ENCODE peak calls at places on chromosomes 1 and 21, in four cellular contexts. One of them, this sample, is unnamed.
A peak's percentile ranks its signal among the peaks of the same experiment; 100 is the strongest.

GRCh38 chr1:226640288-226640687 is 91.7 kb downstream of the STUM start:
- DNase-seq in mesenchymal stem cell: no peak
- DNase-seq in IMR-90: no peak
- DNase-seq in H9: no peak
- DNase-seq in this sample: no peak

GRCh38 chr1:7008975-7009740 is 223.9 kb downstream of the CAMTA1 start:
- DNase-seq in mesenchymal stem cell: no peak
- DNase-seq in IMR-90: no peak
- DNase-seq in H9: no peak
- DNase-seq in this sample: no peak

GRCh38 chr1:162013289-162013688 is 10.4 kb downstream of the OLFML2B start:
- DNase-seq in H9: no peak
- DNase-seq in mesenchymal stem cell: no peak
- DNase-seq in IMR-90: no peak
- DNase-seq in this sample: no peak

GRCh38 chr1:240956020-240956419 is 344.1 kb upstream of the GREM2 start:
- DNase-seq in mesenchymal stem cell: no peak
- DNase-seq in IMR-90: no peak
- DNase-seq in H9: no peak
- DNase-seq in this sample: no peak

GRCh38 chr1:211910917-211911485 is 80.4 kb upstream of the LPGAT1 start:
- DNase-seq in IMR-90: peak; percentile 15
- DNase-seq in H9: no peak
- DNase-seq in mesenchymal stem cell: no peak
- DNase-seq in this sample: no peak

GRCh38 chr1:60745444-60745843 is 336.9 kb upstream of the NFIA start:
- DNase-seq in H9: no peak
- DNase-seq in IMR-90: no peak
- DNase-seq in mesenchymal stem cell: no peak
- DNase-seq in this sample: no peak

GRCh38 chr21:31967334-31967733 is 94.5 kb downstream of the HUNK start:
- DNase-seq in IMR-90: no peak
- DNase-seq in mesenchymal stem cell: no peak
- DNase-seq in H9: no peak
- DNase-seq in this sample: no peak

GRCh38 chr1:36536727-36537126 is 54.0 kb upstream of the CSF3R start:
- DNase-seq in IMR-90: no peak
- DNase-seq in mesenchymal stem cell: no peak
- DNase-seq in H9: peak; percentile 8
- DNase-seq in this sample: no peak

GRCh38 chr21:46217511-46218196 is 10.9 kb downstream of the LSS start:
- DNase-seq in mesenchymal stem cell: no peak
- DNase-seq in H9: no peak
- DNase-seq in IMR-90: no peak
- DNase-seq in this sample: no peak

GRCh38 chr1:218456449-218456848 is 111.3 kb downstream of the TGFB2 start:
- DNase-seq in mesenchymal stem cell: no peak
- DNase-seq in IMR-90: no peak
- DNase-seq in H9: no peak
- DNase-seq in this sample: no peak

GRCh38 chr1:31798433-31799195 is 17.2 kb downstream of the SPOCD1 start:
- DNase-seq in IMR-90: peak; percentile 90
- DNase-seq in H9: no peak
- DNase-seq in mesenchymal stem cell: peak; percentile 91
- DNase-seq in this sample: no peak

GRCh38 chr1:72827285-72827684 is 544.9 kb upstream of the NEGR1 start:
- DNase-seq in H9: no peak
- DNase-seq in IMR-90: no peak
- DNase-seq in mesenchymal stem cell: peak; percentile 43
- DNase-seq in this sample: peak; percentile 70

GRCh38 chr1:200367841-200368534 is 41.8 kb downstream of the ZNF281 start:
- DNase-seq in H9: no peak
- DNase-seq in mesenchymal stem cell: peak; percentile 90
- DNase-seq in IMR-90: peak; percentile 85
- DNase-seq in this sample: no peak

GRCh38 chr1:167713330-167714081 is 8.3 kb upstream of the MPZL1 start:
- DNase-seq in H9: peak; percentile 59
- DNase-seq in IMR-90: peak; percentile 24
- DNase-seq in mesenchymal stem cell: peak; percentile 54
- DNase-seq in this sample: peak; percentile 62

GRCh38 chr1:214332950-214333798 is 52.2 kb downstream of the SMYD2 start:
- DNase-seq in H9: peak; percentile 59
- DNase-seq in IMR-90: peak; percentile 65
- DNase-seq in mesenchymal stem cell: peak; percentile 79
- DNase-seq in this sample: peak; percentile 83

GRCh38 chr1:87969040-87969439 is 640.4 kb downstream of the LMO4 start:
- DNase-seq in mesenchymal stem cell: no peak
- DNase-seq in H9: no peak
- DNase-seq in IMR-90: no peak
- DNase-seq in this sample: no peak

GRCh38 chr1:8914471-8914870 is 31.2 kb upstream of the CA6 start:
- DNase-seq in mesenchymal stem cell: no peak
- DNase-seq in IMR-90: no peak
- DNase-seq in H9: no peak
- DNase-seq in this sample: peak; percentile 91

GRCh38 chr1:76501136-76501535 is 366.1 kb upstream of the ST6GALNAC5 start:
- DNase-seq in mesenchymal stem cell: no peak
- DNase-seq in H9: no peak
- DNase-seq in IMR-90: no peak
- DNase-seq in this sample: peak; percentile 34

GRCh38 chr1:157482174-157482573 is 70.1 kb downstream of the FCRL5 start:
- DNase-seq in IMR-90: no peak
- DNase-seq in H9: no peak
- DNase-seq in mesenchymal stem cell: no peak
- DNase-seq in this sample: no peak

GRCh38 chr1:165375623-165376022 is 19.1 kb upstream of the LMX1A start:
- DNase-seq in H9: no peak
- DNase-seq in IMR-90: no peak
- DNase-seq in mesenchymal stem cell: no peak
- DNase-seq in this sample: no peak

GRCh38 chr1:92701147-92701546 is 83.8 kb downstream of the EVI5 start:
- DNase-seq in mesenchymal stem cell: peak; percentile 6
- DNase-seq in H9: no peak
- DNase-seq in IMR-90: peak; percentile 77
- DNase-seq in this sample: peak; percentile 57

GRCh38 chr1:184622136-184622823 is 132.4 kb downstream of the EDEM3 start:
- DNase-seq in IMR-90: peak; percentile 90
- DNase-seq in mesenchymal stem cell: peak; percentile 75
- DNase-seq in H9: no peak
- DNase-seq in this sample: no peak

GRCh38 chr1:202654079-202654478 is 56.2 kb downstream of the SYT2 start:
- DNase-seq in IMR-90: no peak
- DNase-seq in H9: no peak
- DNase-seq in mesenchymal stem cell: no peak
- DNase-seq in this sample: no peak

GRCh38 chr1:3917761-3918160 is 17.7 kb upstream of the C1orf174 start:
- DNase-seq in mesenchymal stem cell: no peak
- DNase-seq in H9: no peak
- DNase-seq in IMR-90: no peak
- DNase-seq in this sample: no peak

GRCh38 chr1:161171191-161171590 is 5.0 kb downstream of the PPOX start:
- DNase-seq in IMR-90: no peak
- DNase-seq in mesenchymal stem cell: no peak
- DNase-seq in H9: no peak
- DNase-seq in this sample: no peak

GRCh38 chr1:16249838-16250241 is 12.9 kb upstream of the CPLANE2 start:
- DNase-seq in IMR-90: peak; percentile 76
- DNase-seq in mesenchymal stem cell: peak; percentile 61
- DNase-seq in H9: no peak
- DNase-seq in this sample: no peak

GRCh38 chr1:84508510-84508909 is 2.1 kb upstream of the GNG5 start:
- DNase-seq in IMR-90: no peak
- DNase-seq in mesenchymal stem cell: no peak
- DNase-seq in H9: no peak
- DNase-seq in this sample: no peak

GRCh38 chr1:84506002-84506728 is at the start of the genes GNG5 and SPATA1:
- DNase-seq in mesenchymal stem cell: peak; percentile 97
- DNase-seq in IMR-90: peak; percentile 95
- DNase-seq in H9: peak; percentile 97
- DNase-seq in this sample: peak; percentile 98

GRCh38 chr1:84505167-84506001 is 802 bp upstream of the SPATA1 start:
- DNase-seq in H9: no peak
- DNase-seq in IMR-90: peak; percentile 42
- DNase-seq in mesenchymal stem cell: no peak
- DNase-seq in this sample: peak; percentile 59

GRCh38 chr1:84509029-84509428 is 2.6 kb upstream of the GNG5 start:
- DNase-seq in mesenchymal stem cell: no peak
- DNase-seq in H9: no peak
- DNase-seq in IMR-90: no peak
- DNase-seq in this sample: no peak

GRCh38 chr1:84506729-84507453 is 510 bp upstream of the GNG5 start:
- DNase-seq in mesenchymal stem cell: no peak
- DNase-seq in H9: no peak
- DNase-seq in IMR-90: no peak
- DNase-seq in this sample: no peak
- H3K9ac ChIP-seq in mesenchymal stem cell: peak overlapping the region; percentile 98
- H3K9ac ChIP-seq in H9: peak overlapping the region; percentile 20
- H3K9ac ChIP-seq in IMR-90: peak overlapping the region; percentile 74
- H3K9ac ChIP-seq in this sample: peak overlapping the region; percentile 81

GRCh38 chr1:54767526-54767925 is 3.2 kb upstream of the PARS2 start:
- DNase-seq in mesenchymal stem cell: no peak
- DNase-seq in IMR-90: no peak
- DNase-seq in H9: no peak
- DNase-seq in this sample: no peak

GRCh38 chr1:54764922-54765561 is 719 bp upstream of the PARS2 start:
- DNase-seq in H9: no peak
- DNase-seq in mesenchymal stem cell: no peak
- DNase-seq in IMR-90: no peak
- DNase-seq in this sample: no peak

GRCh38 chr1:54766726-54767125 is 2.4 kb upstream of the PARS2 start:
- DNase-seq in mesenchymal stem cell: no peak
- DNase-seq in IMR-90: no peak
- DNase-seq in H9: no peak
- DNase-seq in this sample: peak; percentile 49

GRCh38 chr1:54764132-54764921 is at the start of gene PARS2:
- DNase-seq in IMR-90: peak; percentile 100
- DNase-seq in H9: peak; percentile 98
- DNase-seq in mesenchymal stem cell: peak; percentile 100
- DNase-seq in this sample: peak; percentile 100

DNA sequence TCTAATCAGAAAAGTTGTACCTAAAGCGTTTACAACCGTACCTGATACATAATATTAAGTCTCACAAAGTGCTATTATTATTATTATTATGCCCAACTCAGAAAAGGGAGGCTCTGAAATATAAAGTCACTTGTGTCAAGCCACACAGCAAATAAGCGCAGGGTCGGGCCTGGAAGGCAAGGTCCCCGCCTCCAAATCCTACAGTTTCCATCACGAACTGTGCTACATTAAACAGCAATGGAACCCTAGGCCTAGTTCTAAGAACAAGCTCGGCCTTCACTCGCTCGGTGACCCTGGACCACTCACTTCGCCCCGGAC is 550 bp downstream of the PARS2 start:
- DNase-seq in IMR-90: no peak
- DNase-seq in mesenchymal stem cell: no peak
- DNase-seq in H9: no peak
- DNase-seq in this sample: no peak
- H3K18ac ChIP-seq in IMR-90: no peak overlapping the region
- H3K18ac ChIP-seq in mesenchymal stem cell: peak overlapping the region; percentile 29
- H3K18ac ChIP-seq in H9: no peak overlapping the region
- H3K18ac ChIP-seq in this sample: no peak overlapping the region

GRCh38 chr1:32874860-32875793 is 4.4 kb upstream of the FNDC5 start:
- DNase-seq in H9: no peak
- DNase-seq in IMR-90: no peak
- DNase-seq in mesenchymal stem cell: no peak
- DNase-seq in this sample: no peak

GRCh38 chr1:32878637-32879041 is 7.7 kb upstream of the HPCA start:
- DNase-seq in IMR-90: no peak
- DNase-seq in H9: no peak
- DNase-seq in mesenchymal stem cell: no peak
- DNase-seq in this sample: no peak

GRCh38 chr1:32877211-32878110 is 6.7 kb upstream of the FNDC5 start:
- DNase-seq in H9: no peak
- DNase-seq in mesenchymal stem cell: no peak
- DNase-seq in IMR-90: no peak
- DNase-seq in this sample: no peak

GRCh38 chr1:32876341-32877210 is 5.9 kb upstream of the FNDC5 start:
- DNase-seq in H9: peak; percentile 74
- DNase-seq in mesenchymal stem cell: peak; percentile 48
- DNase-seq in IMR-90: no peak
- DNase-seq in this sample: peak; percentile 60

DNA sequence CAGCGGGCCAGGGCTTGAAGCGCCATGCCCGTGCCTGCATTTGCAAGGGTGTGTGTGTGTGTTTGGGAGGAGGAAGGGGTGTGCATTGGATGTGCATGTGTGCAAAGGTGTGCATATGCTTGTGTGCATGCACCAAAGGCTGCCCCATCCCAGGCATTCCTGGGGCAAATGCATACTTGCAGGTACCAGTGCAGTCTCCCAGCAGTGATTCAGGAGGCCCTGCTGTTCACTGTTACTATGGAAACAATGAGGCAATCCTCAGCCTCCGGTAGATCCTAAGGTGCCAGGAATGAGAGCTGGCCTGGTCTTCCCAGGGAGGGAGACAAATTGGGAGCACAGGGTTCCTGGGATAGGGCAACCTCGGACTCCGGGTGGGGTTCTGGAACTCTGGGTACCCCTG is 7.5 kb upstream of the FNDC5 start:
- DNase-seq in IMR-90: peak; percentile 30
- DNase-seq in mesenchymal stem cell: no peak
- DNase-seq in H9: no peak
- DNase-seq in this sample: peak; percentile 60
- H3K9ac ChIP-seq in IMR-90: no peak overlapping the region
- H3K9ac ChIP-seq in mesenchymal stem cell: no peak overlapping the region
- H3K9ac ChIP-seq in H9: no peak overlapping the region
- H3K9ac ChIP-seq in this sample: no peak overlapping the region

DNA sequence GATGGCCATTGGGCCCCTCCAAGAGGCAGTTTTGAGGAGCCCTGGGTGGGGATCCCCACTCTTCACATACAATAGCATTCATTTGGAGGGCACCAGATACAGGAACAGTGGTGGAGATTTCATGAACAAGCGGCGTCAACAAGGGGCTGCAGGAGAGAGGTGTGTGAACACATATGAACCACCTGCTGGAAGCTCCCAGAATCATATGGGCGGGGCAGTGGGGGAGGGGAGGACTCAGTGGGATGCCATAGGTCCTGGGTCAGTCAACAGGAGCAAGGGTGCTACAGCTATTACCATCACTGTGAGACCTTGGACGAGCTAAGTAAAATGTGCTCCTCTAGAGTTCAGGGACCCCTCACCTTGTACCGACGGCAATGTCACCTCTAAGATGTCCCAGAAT is 100.4 kb upstream of the IRF2BP2 start:
- DNase-seq in H9: peak; percentile 22
- DNase-seq in mesenchymal stem cell: no peak
- DNase-seq in IMR-90: no peak
- DNase-seq in this sample: no peak
- H3K18ac ChIP-seq in H9: no peak overlapping the region
- H3K18ac ChIP-seq in mesenchymal stem cell: peak overlapping the region; percentile 1
- H3K18ac ChIP-seq in IMR-90: no peak overlapping the region
- H3K18ac ChIP-seq in this sample: no peak overlapping the region

GRCh38 chr1:33342041-33342723 is 21.3 kb upstream of the A3GALT2 start:
- DNase-seq in IMR-90: peak; percentile 99
- DNase-seq in H9: peak; percentile 67
- DNase-seq in mesenchymal stem cell: peak; percentile 98
- DNase-seq in this sample: peak; percentile 69
- H3K9ac ChIP-seq in IMR-90: peak overlapping the region; percentile 31
- H3K9ac ChIP-seq in H9: no peak overlapping the region
- H3K9ac ChIP-seq in mesenchymal stem cell: peak overlapping the region; percentile 80
- H3K9ac ChIP-seq in this sample: no peak overlapping the region